ENCODE peak calls at places on chromosomes 11 and 22, in seven cellular contexts. F is HL-60; B is CD8-positive, alpha-beta T cell; I is SJSA1; W is heart left ventricle; H is mammary epithelial cell; X is colonic mucosa. T is an unnamed sample. For H3K27me3, the result is how much of the 10 kb centered on the place peaks cover.

GRCh38 chr11:96376796-96377195 is 12.9 kb downstream of the CCDC82 start:
- DNase-seq in H (no peak), I (no peak), W (no peak), X (no peak), B (no peak), F (no peak), T (no peak)

GRCh38 chr11:70610561-70610960 is 212.2 kb downstream of the CTTN start:
- DNase-seq in W (no peak), X (no peak), I (no peak), B (no peak), F (no peak), H (no peak), T (no peak)

GRCh38 chr22:50218153-50218995 is 17.6 kb downstream of the SELENOO start:
- DNase-seq in H (no peak), W (no peak), I (no peak), F (no peak), B (no peak), X (no peak), T (no peak)

GRCh38 chr11:88709567-88709966 is 356.2 kb downstream of the GRM5 start:
- DNase-seq in X (peak), F (no peak), W (no peak), B (no peak), I (no peak), H (peak), T (no peak)

GRCh38 chr11:77175869-77176539 is 48.0 kb downstream of the MYO7A start:
- DNase-seq in X (no peak), W (peak), H (no peak), I (no peak), B (no peak), F (peak), T (no peak)

GRCh38 chr11:1890856-1891830 is 552 bp downstream of the PRR33 start:
- DNase-seq in F (no peak), I (no peak), X (no peak), B (no peak), H (no peak), W (peak), T (no peak)

GRCh38 chr11:78742430-78742829 is 167.8 kb upstream of the NARS2 start:
- DNase-seq in X (peak), W (peak), B (no peak), F (no peak), I (no peak), H (peak), T (no peak)

GRCh38 chr22:47631571-47632102 is 869.2 kb downstream of the TBC1D22A start:
- DNase-seq in B (no peak), I (no peak), W (no peak), X (no peak), F (no peak), H (no peak), T (no peak)

GRCh38 chr11:45212566-45213315 is 66.3 kb downstream of the PRDM11 start:
- DNase-seq in W (no peak), B (no peak), H (no peak), F (no peak), I (no peak), X (no peak), T (no peak)

GRCh38 chr11:59212744-59213573 is at the start of gene MPEG1:
- DNase-seq in X (no peak), W (no peak), F (no peak), H (no peak), I (no peak), B (no peak), T (no peak)

GRCh38 chr11:19739872-19740271 is 27.2 kb downstream of the NAV2 start:
- DNase-seq in X (no peak), W (no peak), B (no peak), F (no peak), I (no peak), H (no peak), T (no peak)

GRCh38 chr22:26168934-26169311 is 339 bp upstream of the SEZ6L start:
- DNase-seq in F (no peak), W (no peak), H (no peak), I (no peak), B (no peak), X (no peak), T (no peak)

GRCh38 chr11:101034076-101034475 is 95.5 kb downstream of the PGR start:
- DNase-seq in F (no peak), I (no peak), X (no peak), B (no peak), W (peak), H (no peak), T (no peak)

GRCh38 chr11:12285106-12285505 is 92.3 kb upstream of the PARVA start:
- DNase-seq in I (peak), F (no peak), X (peak), B (no peak), H (peak), W (no peak), T (peak)

GRCh38 chr22:32618461-32619140 is 144.0 kb downstream of the FBXO7 start:
- DNase-seq in H (no peak), X (peak), F (no peak), I (no peak), W (no peak), B (no peak), T (no peak)

GRCh38 chr11:71393283-71393682 is 54.9 kb downstream of the DHCR7 start:
- DNase-seq in H (no peak), F (no peak), I (no peak), W (no peak), X (no peak), B (no peak), T (no peak)

GRCh38 chr11:959027-959426 is 33.4 kb downstream of the AP2A2 start:
- DNase-seq in B (no peak), H (no peak), W (no peak), I (no peak), F (no peak), X (no peak), T (no peak)

GRCh38 chr11:27972432-27973170 is 135.4 kb downstream of the KIF18A start:
- DNase-seq in X (no peak), F (no peak), B (no peak), I (no peak), W (no peak), H (no peak), T (no peak)

GRCh38 chr22:24503137-24503850 is 8.2 kb downstream of the UPB1 start:
- DNase-seq in W (peak), F (peak), X (peak), I (peak), B (peak), H (peak), T (no peak)

GRCh38 chr11:88035271-88035670 is 140.0 kb downstream of the RAB38 start:
- DNase-seq in F (no peak), I (no peak), X (no peak), W (no peak), H (peak), B (no peak), T (no peak)

GRCh38 chr22:20080445-20080775 is 369 bp downstream of the DGCR8 start:
- DNase-seq in W (peak), X (peak), I (peak), F (no peak), B (peak), H (peak), T (no peak)

GRCh38 chr11:93740031-93740801 is 1.1 kb downstream of the TAF1D start:
- DNase-seq in H (peak), W (no peak), X (peak), B (no peak), I (no peak), F (no peak), T (no peak)

GRCh38 chr11:12827929-12828812 is 153.9 kb downstream of the TEAD1 start:
- DNase-seq in F (no peak), H (peak), W (no peak), B (no peak), X (peak), I (no peak), T (no peak)

GRCh38 chr22:19855504-19856409 is 1.1 kb upstream of the GNB1L start:
- DNase-seq in W (peak), I (peak), X (peak), H (peak), B (no peak), F (no peak), T (no peak)

GRCh38 chr11:74926304-74927030 is 22.4 kb downstream of the XRRA1 start:
- DNase-seq in W (no peak), B (no peak), I (no peak), F (no peak), X (no peak), H (peak), T (no peak)

GRCh38 chr11:71183878-71184277 is 68.5 kb downstream of the SHANK2 start:
- DNase-seq in I (no peak), F (no peak), X (no peak), H (no peak), W (no peak), B (no peak), T (no peak)

GRCh38 chr11:61833478-61833877 is 5.4 kb downstream of the FADS2 start:
- DNase-seq in B (no peak), W (no peak), X (no peak), F (no peak), I (no peak), H (no peak), T (no peak)

GRCh38 chr11:128892866-128893565 is 1.9 kb downstream of the KCNJ5 start:
- DNase-seq in X (no peak), F (no peak), B (no peak), I (no peak), H (peak), W (no peak), T (no peak)

GRCh38 chr11:13726456-13726855 is 58.0 kb downstream of the FAR1 start:
- DNase-seq in X (no peak), F (no peak), B (no peak), H (no peak), I (no peak), W (no peak), T (no peak)

GRCh38 chr11:94754335-94754734 is 13.8 kb upstream of the AMOTL1 start:
- DNase-seq in X (no peak), W (no peak), B (no peak), F (no peak), H (no peak), I (no peak), T (no peak)

DNA sequence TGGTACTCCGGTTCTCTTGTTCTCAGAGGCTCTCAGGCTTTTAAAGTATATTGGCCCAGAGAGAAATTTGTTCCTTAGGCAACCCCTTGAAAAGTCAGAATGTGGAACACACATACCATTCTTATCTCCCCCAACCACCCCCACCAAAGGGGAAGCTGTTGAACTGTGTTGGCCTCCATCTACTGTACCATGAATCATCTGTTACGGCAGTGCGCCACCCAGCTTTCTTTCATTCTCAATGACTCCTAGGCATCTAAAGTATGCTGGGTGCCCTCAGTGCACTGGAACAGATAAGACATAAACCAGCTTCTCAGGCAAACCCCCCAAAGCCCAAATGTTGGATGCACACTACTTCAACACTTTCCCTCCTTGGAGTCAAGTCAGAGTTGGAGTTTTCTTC is 696.2 kb upstream of the TENM4 start:
- DNase-seq in F (no peak), I (no peak), B (no peak), X (no peak), W (no peak), H (no peak), T (no peak)
- H3K4me3 ChIP-seq in F (no peak), I (no peak), B (no peak), X (no peak), W (no peak), H (no peak), T (no peak)

GRCh38 chr11:97610854-97611253 is 1221.0 kb downstream of the JRKL start:
- DNase-seq in B (no peak), X (no peak), F (no peak), H (no peak), W (no peak), I (no peak), T (no peak)
- H3K27ac ChIP-seq in B (no peak), X (no peak), F (no peak), H (no peak), W (no peak), I (no peak), T (no peak)

DNA sequence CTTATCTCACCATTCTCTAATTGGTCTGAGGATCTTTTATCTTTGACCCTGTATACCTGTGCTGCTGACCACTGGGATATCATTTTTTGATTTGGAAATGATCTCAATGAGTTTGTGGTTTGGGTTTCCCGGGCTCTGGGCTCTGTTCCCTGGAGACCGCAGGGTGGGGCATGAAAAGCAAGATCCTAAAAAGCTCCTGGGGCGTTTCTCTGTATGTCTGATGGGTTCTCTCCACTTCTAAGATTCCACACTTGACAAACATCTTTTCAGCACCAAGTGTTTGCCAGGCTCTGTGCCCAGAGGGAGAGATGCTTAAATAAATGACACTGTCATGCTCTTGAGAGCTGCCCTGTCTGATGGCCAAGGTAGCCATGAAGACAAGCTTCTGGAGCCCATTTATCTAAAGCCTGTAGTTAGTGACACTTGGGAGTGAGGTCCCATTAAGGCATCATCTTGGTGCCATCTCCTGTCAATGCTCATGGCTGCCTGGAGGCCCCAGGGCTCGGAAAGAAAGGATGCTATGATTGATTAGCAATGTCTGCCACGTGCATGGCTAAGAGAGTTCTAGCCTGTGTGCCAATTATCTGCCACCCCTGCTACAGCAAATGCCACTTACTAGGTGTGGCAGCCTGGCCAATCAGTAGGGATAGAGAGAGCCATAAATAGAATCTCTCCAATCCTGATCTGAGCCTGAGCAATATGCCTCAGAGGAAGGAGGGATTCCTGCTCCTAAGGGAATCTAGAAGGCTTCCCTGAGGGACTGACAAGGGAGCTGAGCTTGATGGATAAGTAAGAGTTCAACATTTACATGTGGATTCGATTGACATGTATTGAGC is 531.6 kb downstream of the MN1 start:
- DNase-seq in I (no peak), F (no peak), X (no peak), B (no peak), W (no peak), H (no peak), T (no peak)
- H3K27me3 ChIP-seq in I (under half), F (under half), X (under half), B (under half), W (under half), H (under half), T (half or more)

GRCh38 chr11:118872403-118872821 is 11.3 kb upstream of the CXCR5 start:
- DNase-seq in F (no peak), H (no peak), X (no peak), W (no peak), B (no peak), I (no peak), T (no peak)
- H3K4me3 ChIP-seq in F (no peak), H (no peak), X (no peak), W (no peak), B (no peak), I (no peak), T (no peak)

GRCh38 chr22:46240506-46240905 is 9.6 kb downstream of the CDPF1 start:
- DNase-seq in X (no peak), I (no peak), W (no peak), F (no peak), B (no peak), H (no peak), T (no peak)
- H3K27ac ChIP-seq in X (no peak), I (no peak), W (peak), F (no peak), B (no peak), H (no peak), T (no peak)

GRCh38 chr22:42332089-42332488 is 61.6 kb upstream of the TCF20 start:
- DNase-seq in X (no peak), F (no peak), I (no peak), H (no peak), B (no peak), W (no peak), T (no peak)
- H3K27me3 ChIP-seq in X (under half), F (under half), I (under half), H (under half), B (under half), W (under half), T (under half)

GRCh38 chr11:66259225-66259624 is 9.2 kb upstream of the RAB1B start:
- DNase-seq in W (no peak), H (no peak), B (no peak), F (no peak), X (no peak), I (no peak), T (no peak)
- H3K4me3 ChIP-seq in W (no peak), H (no peak), B (no peak), F (no peak), X (no peak), I (no peak), T (no peak)

DNA sequence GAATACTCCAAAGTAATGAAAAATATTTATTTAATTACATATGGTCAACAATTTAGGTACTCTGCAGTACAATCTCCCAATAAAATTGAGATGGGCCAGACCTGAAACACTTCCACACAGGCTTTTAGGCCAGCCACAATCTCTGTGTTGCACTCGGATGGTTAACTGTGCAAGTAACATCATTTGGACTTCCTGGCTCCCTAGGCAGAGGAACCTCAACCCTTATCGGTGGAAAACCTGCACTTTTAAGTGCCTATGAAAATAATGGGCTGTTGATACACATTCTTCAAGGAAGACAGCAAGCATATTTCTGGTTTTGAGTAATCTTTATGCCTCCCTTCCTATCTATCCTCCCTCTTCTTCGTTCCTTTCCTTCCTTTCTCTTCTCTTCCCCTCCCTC is 343.1 kb downstream of the SOX6 start:
- DNase-seq in I (no peak), H (no peak), F (no peak), X (no peak), W (no peak), B (no peak), T (no peak)
- H3K27ac ChIP-seq in I (no peak), H (no peak), F (no peak), X (no peak), W (no peak), B (no peak), T (no peak)

DNA sequence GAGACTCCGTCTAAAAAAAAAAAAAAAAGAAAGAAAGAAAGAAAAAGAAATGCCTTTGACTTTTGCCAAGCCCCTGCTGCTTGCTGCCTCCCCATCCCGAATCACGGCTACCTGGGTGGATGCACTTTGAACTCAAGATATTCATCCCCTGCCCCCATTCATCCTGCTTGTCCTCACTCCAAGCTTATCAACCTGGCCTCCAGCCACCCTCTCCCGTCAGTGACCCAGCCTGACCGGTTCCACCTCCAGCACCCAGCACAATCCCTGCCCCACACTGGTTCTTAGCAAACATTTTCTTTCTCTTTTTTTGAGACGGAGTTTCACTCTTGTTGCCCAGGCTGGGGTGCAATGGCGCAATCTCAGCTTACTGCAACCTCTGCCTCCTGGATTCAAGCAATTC is 44.4 kb downstream of the CYTH4 start:
- DNase-seq in X (peak), W (no peak), F (no peak), H (no peak), I (no peak), B (no peak), T (no peak)
- H3K27me3 ChIP-seq in X (under half), W (under half), F (half or more), H (under half), I (under half), B (under half), T (under half)